ENCODE peak calls at places on chromosomes 5 and 9, in four cellular contexts. One of them, this sample, is unnamed.

GRCh38 chr5:172144291-172144815 is 43.7 kb downstream of the STK10 start:
- DNase-seq in HepG2: peak
- DNase-seq in GM12878: no peak
- DNase-seq in K562: peak
- DNase-seq in this sample: no peak

GRCh38 chr5:143026380-143026779 is 256.2 kb downstream of the ARHGAP26 start:
- DNase-seq in K562: peak
- DNase-seq in HepG2: no peak
- DNase-seq in GM12878: no peak
- DNase-seq in this sample: no peak

GRCh38 chr5:94776167-94776566 is 157.7 kb downstream of the SLF1 start:
- DNase-seq in K562: no peak
- DNase-seq in GM12878: no peak
- DNase-seq in HepG2: no peak
- DNase-seq in this sample: no peak

GRCh38 chr9:69885474-69885929 is 64.9 kb downstream of the CFAP95 start:
- DNase-seq in HepG2: no peak
- DNase-seq in K562: no peak
- DNase-seq in GM12878: no peak
- DNase-seq in this sample: no peak

GRCh38 chr5:61673007-61673735 is 341.1 kb downstream of the ZSWIM6 start:
- DNase-seq in K562: no peak
- DNase-seq in GM12878: no peak
- DNase-seq in HepG2: no peak
- DNase-seq in this sample: no peak

GRCh38 chr5:75611324-75612210 is at the start of gene ANKDD1B:
- DNase-seq in HepG2: no peak
- DNase-seq in GM12878: no peak
- DNase-seq in K562: no peak
- DNase-seq in this sample: peak

GRCh38 chr9:37284631-37285030 is 137.9 kb upstream of the GRHPR start:
- DNase-seq in HepG2: no peak
- DNase-seq in K562: no peak
- DNase-seq in GM12878: no peak
- DNase-seq in this sample: no peak

GRCh38 chr9:72937545-72937944 is 15.3 kb downstream of the ALDH1A1 start:
- DNase-seq in GM12878: no peak
- DNase-seq in K562: no peak
- DNase-seq in HepG2: peak
- DNase-seq in this sample: no peak

GRCh38 chr9:124110307-124110915 is 98.8 kb downstream of the LHX2 start:
- DNase-seq in GM12878: no peak
- DNase-seq in HepG2: peak
- DNase-seq in K562: peak
- DNase-seq in this sample: peak

GRCh38 chr9:128203024-128203841 is at the start of gene DNM1:
- DNase-seq in HepG2: no peak
- DNase-seq in K562: peak
- DNase-seq in GM12878: no peak
- DNase-seq in this sample: peak

GRCh38 chr5:124343451-124343867 is 403.0 kb downstream of the ZNF608 start:
- DNase-seq in GM12878: no peak
- DNase-seq in HepG2: no peak
- DNase-seq in K562: no peak
- DNase-seq in this sample: no peak

GRCh38 chr5:116084231-116084630 is 594 bp upstream of the COMMD10 start:
- DNase-seq in GM12878: no peak
- DNase-seq in HepG2: no peak
- DNase-seq in K562: peak
- DNase-seq in this sample: no peak

GRCh38 chr5:74310386-74310785 is 330.1 kb downstream of the ENC1 start:
- DNase-seq in GM12878: no peak
- DNase-seq in HepG2: no peak
- DNase-seq in K562: no peak
- DNase-seq in this sample: no peak

GRCh38 chr5:76471994-76472337 is 68.9 kb downstream of the IQGAP2 start:
- DNase-seq in GM12878: no peak
- DNase-seq in K562: no peak
- DNase-seq in HepG2: no peak
- DNase-seq in this sample: no peak

GRCh38 chr5:115818821-115819220 is 2.4 kb upstream of the CDO1 start:
- DNase-seq in K562: no peak
- DNase-seq in HepG2: no peak
- DNase-seq in GM12878: no peak
- DNase-seq in this sample: no peak

GRCh38 chr5:38755171-38755570 is 90.6 kb upstream of the OSMR start:
- DNase-seq in K562: no peak
- DNase-seq in GM12878: no peak
- DNase-seq in HepG2: no peak
- DNase-seq in this sample: no peak

GRCh38 chr9:92654481-92655301 is 15.2 kb downstream of the IPPK start:
- DNase-seq in GM12878: no peak
- DNase-seq in K562: no peak
- DNase-seq in HepG2: no peak
- DNase-seq in this sample: no peak

GRCh38 chr5:164204338-164204946 is 699.0 kb downstream of the MAT2B start:
- DNase-seq in HepG2: no peak
- DNase-seq in K562: no peak
- DNase-seq in GM12878: no peak
- DNase-seq in this sample: no peak

GRCh38 chr5:50963647-50964584 is 297.5 kb downstream of the PARP8 start:
- DNase-seq in GM12878: no peak
- DNase-seq in K562: no peak
- DNase-seq in HepG2: no peak
- DNase-seq in this sample: no peak

GRCh38 chr9:94153905-94154304 is 69.6 kb downstream of the PTPDC1 start:
- DNase-seq in HepG2: no peak
- DNase-seq in GM12878: no peak
- DNase-seq in K562: no peak
- DNase-seq in this sample: no peak

GRCh38 chr9:27276182-27277030 is 20.5 kb downstream of the EQTN start:
- DNase-seq in HepG2: peak
- DNase-seq in GM12878: no peak
- DNase-seq in K562: peak
- DNase-seq in this sample: no peak

GRCh38 chr9:98215821-98216220 is 23.4 kb upstream of the CORO2A start:
- DNase-seq in GM12878: no peak
- DNase-seq in HepG2: no peak
- DNase-seq in K562: no peak
- DNase-seq in this sample: peak

GRCh38 chr9:34611251-34611810 is 566 bp downstream of the RPP25L start:
- DNase-seq in HepG2: no peak
- DNase-seq in GM12878: no peak
- DNase-seq in K562: no peak
- DNase-seq in this sample: no peak

GRCh38 chr5:2259494-2260107 is 376.9 kb upstream of the IRX4 start:
- DNase-seq in GM12878: no peak
- DNase-seq in K562: no peak
- DNase-seq in HepG2: no peak
- DNase-seq in this sample: no peak

GRCh38 chr5:35902032-35902681 is 36.3 kb downstream of the CAPSL start:
- DNase-seq in GM12878: no peak
- DNase-seq in HepG2: no peak
- DNase-seq in K562: no peak
- DNase-seq in this sample: no peak

GRCh38 chr5:140821375-140822280 is at the start of gene PCDHA5:
- DNase-seq in K562: no peak
- DNase-seq in HepG2: peak
- DNase-seq in GM12878: no peak
- DNase-seq in this sample: no peak

GRCh38 chr9:19470981-19471650 is 62.3 kb downstream of the ACER2 start:
- DNase-seq in K562: no peak
- DNase-seq in GM12878: no peak
- DNase-seq in HepG2: no peak
- DNase-seq in this sample: no peak

GRCh38 chr5:104186100-104186499 is 623.5 kb upstream of the NUDT12 start:
- DNase-seq in GM12878: no peak
- DNase-seq in HepG2: no peak
- DNase-seq in K562: no peak
- DNase-seq in this sample: peak

GRCh38 chr9:122075135-122076030 is 17.7 kb downstream of the TTLL11 start:
- DNase-seq in HepG2: no peak
- DNase-seq in K562: no peak
- DNase-seq in GM12878: no peak
- DNase-seq in this sample: no peak

GRCh38 chr5:429453-430188 is 13.4 kb upstream of the EXOC3 start:
- DNase-seq in HepG2: no peak
- DNase-seq in GM12878: no peak
- DNase-seq in K562: peak
- DNase-seq in this sample: no peak

GRCh38 chr9:73869261-73869660 is 627.9 kb upstream of the RORB start:
- DNase-seq in GM12878: peak
- DNase-seq in K562: peak
- DNase-seq in HepG2: peak
- DNase-seq in this sample: no peak

GRCh38 chr5:6550628-6551027 is 82.2 kb downstream of the NSUN2 start:
- DNase-seq in K562: no peak
- DNase-seq in GM12878: no peak
- DNase-seq in HepG2: no peak
- DNase-seq in this sample: no peak

GRCh38 chr5:100560860-100561259 is 25.7 kb downstream of the FAM174A start:
- DNase-seq in GM12878: no peak
- DNase-seq in K562: no peak
- DNase-seq in HepG2: no peak
- DNase-seq in this sample: no peak

GRCh38 chr5:54993318-54993717 is 7.9 kb upstream of the ESM1 start:
- DNase-seq in HepG2: no peak
- DNase-seq in K562: no peak
- DNase-seq in GM12878: no peak
- DNase-seq in this sample: no peak

GRCh38 chr5:141003026-141003425 is 36.8 kb downstream of the PCDHAC2 start:
- DNase-seq in GM12878: no peak
- DNase-seq in HepG2: no peak
- DNase-seq in K562: no peak
- DNase-seq in this sample: no peak

GRCh38 chr9:102550266-102550665 is 444.9 kb upstream of the CYLC2 start:
- DNase-seq in GM12878: no peak
- DNase-seq in HepG2: no peak
- DNase-seq in K562: no peak
- DNase-seq in this sample: no peak

GRCh38 chr5:149005077-149005892 is 57.6 kb downstream of the SH3TC2 start:
- DNase-seq in GM12878: no peak
- DNase-seq in HepG2: no peak
- DNase-seq in K562: no peak
- DNase-seq in this sample: no peak

DNA sequence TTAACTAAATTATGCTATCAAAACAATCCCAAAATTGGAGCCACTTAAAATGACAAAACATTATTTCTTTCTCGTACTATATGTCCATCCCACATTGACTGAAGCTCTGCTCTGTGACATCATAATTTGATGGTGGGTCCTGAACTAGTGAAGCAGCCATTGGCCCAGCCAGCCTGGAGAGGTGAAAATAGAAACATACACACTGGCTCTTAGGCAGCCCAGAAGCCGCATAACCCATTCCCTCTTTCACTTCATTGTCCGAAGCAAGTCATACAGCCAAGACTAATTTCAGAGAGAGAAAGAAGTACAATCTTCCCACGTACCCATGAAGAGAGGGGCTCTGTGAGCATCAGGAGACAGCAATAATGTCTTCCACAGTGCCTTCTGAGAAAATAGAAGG is 342.5 kb downstream of the NFIB start:
- DNase-seq in HepG2: no peak
- DNase-seq in GM12878: no peak
- DNase-seq in K562: no peak
- DNase-seq in this sample: no peak
- TF ChIP-seq ETV6 in HepG2: no peak
- TF ChIP-seq ETV6 in GM12878: no peak
- TF ChIP-seq ETV6 in K562: no peak
- TF ChIP-seq ETV6 in this sample: no peak

GRCh38 chr5:89229331-89230070 is 346.5 kb upstream of the MEF2C start:
- DNase-seq in K562: no peak
- DNase-seq in HepG2: no peak
- DNase-seq in GM12878: no peak
- DNase-seq in this sample: no peak
- TF ChIP-seq CTCF in K562: no peak
- TF ChIP-seq CTCF in HepG2: no peak
- TF ChIP-seq CTCF in GM12878: no peak
- TF ChIP-seq CTCF in this sample: no peak

GRCh38 chr5:9470410-9470809 is 75.5 kb downstream of the SEMA5A start:
- DNase-seq in GM12878: no peak
- DNase-seq in K562: no peak
- DNase-seq in HepG2: no peak
- DNase-seq in this sample: no peak

GRCh38 chr5:9466677-9467076 is 79.2 kb downstream of the SEMA5A start:
- DNase-seq in GM12878: no peak
- DNase-seq in K562: no peak
- DNase-seq in HepG2: no peak
- DNase-seq in this sample: no peak

GRCh38 chr5:9464478-9464877 is 81.4 kb downstream of the SEMA5A start:
- DNase-seq in HepG2: no peak
- DNase-seq in GM12878: no peak
- DNase-seq in K562: no peak
- DNase-seq in this sample: no peak

GRCh38 chr5:9468070-9468388 is 77.8 kb downstream of the SEMA5A start:
- DNase-seq in GM12878: no peak
- DNase-seq in K562: no peak
- DNase-seq in HepG2: no peak
- DNase-seq in this sample: no peak

GRCh38 chr5:9467199-9468069 is 78.4 kb downstream of the SEMA5A start:
- DNase-seq in K562: no peak
- DNase-seq in HepG2: no peak
- DNase-seq in GM12878: no peak
- DNase-seq in this sample: no peak
- TF ChIP-seq SP1 in K562: no peak
- TF ChIP-seq SP1 in HepG2: no peak
- TF ChIP-seq SP1 in GM12878: no peak
- TF ChIP-seq SP1 in this sample: no peak

GRCh38 chr9:126520453-126520852 is 93.3 kb upstream of the LMX1B start:
- DNase-seq in HepG2: no peak
- DNase-seq in K562: no peak
- DNase-seq in GM12878: no peak
- DNase-seq in this sample: no peak

GRCh38 chr9:126518763-126519162 is 95.0 kb upstream of the LMX1B start:
- DNase-seq in HepG2: no peak
- DNase-seq in GM12878: no peak
- DNase-seq in K562: no peak
- DNase-seq in this sample: no peak

GRCh38 chr9:126521089-126521488 is 92.6 kb upstream of the LMX1B start:
- DNase-seq in HepG2: no peak
- DNase-seq in K562: no peak
- DNase-seq in GM12878: no peak
- DNase-seq in this sample: no peak

GRCh38 chr9:126521551-126521950 is 92.2 kb upstream of the LMX1B start:
- DNase-seq in K562: no peak
- DNase-seq in HepG2: no peak
- DNase-seq in GM12878: no peak
- DNase-seq in this sample: no peak

GRCh38 chr9:126519660-126520425 is 93.9 kb upstream of the LMX1B start:
- DNase-seq in GM12878: no peak
- DNase-seq in K562: no peak
- DNase-seq in HepG2: no peak
- DNase-seq in this sample: no peak
- TF ChIP-seq ETV6 in GM12878: no peak
- TF ChIP-seq ETV6 in K562: no peak
- TF ChIP-seq ETV6 in HepG2: no peak
- TF ChIP-seq ETV6 in this sample: no peak